ENCODE peak calls at places on chromosomes 4 and X, in five cellular contexts. One of them, this sample, is unnamed. For H3K27me3, the result is how much of the 10 kb centered on the place peaks cover.

GRCh38 chr4:93469560-93469959 is 359.0 kb upstream of the ATOH1 start:
- DNase-seq in endothelial cell of umbilical vein: no peak
- DNase-seq in tibial nerve: no peak
- DNase-seq in dorsolateral prefrontal cortex: no peak
- DNase-seq in A673: peak
- DNase-seq in this sample: no peak

GRCh38 chr4:80206111-80206510 is 8.8 kb downstream of the PRDM8 start:
- DNase-seq in A673: no peak
- DNase-seq in dorsolateral prefrontal cortex: no peak
- DNase-seq in tibial nerve: no peak
- DNase-seq in endothelial cell of umbilical vein: no peak
- DNase-seq in this sample: no peak

GRCh38 chr4:4327652-4328121 is 37.6 kb downstream of the ZBTB49 start:
- DNase-seq in endothelial cell of umbilical vein: peak
- DNase-seq in A673: no peak
- DNase-seq in dorsolateral prefrontal cortex: peak
- DNase-seq in tibial nerve: no peak
- DNase-seq in this sample: no peak

GRCh38 chr4:137707221-137707620 is 174.9 kb upstream of the PCDH18 start:
- DNase-seq in endothelial cell of umbilical vein: no peak
- DNase-seq in dorsolateral prefrontal cortex: no peak
- DNase-seq in tibial nerve: no peak
- DNase-seq in A673: no peak
- DNase-seq in this sample: no peak

GRCh38 chrX:108072746-108073145 is 18.6 kb downstream of the PSMD10 start:
- DNase-seq in tibial nerve: no peak
- DNase-seq in endothelial cell of umbilical vein: peak
- DNase-seq in dorsolateral prefrontal cortex: no peak
- DNase-seq in A673: no peak
- DNase-seq in this sample: no peak

GRCh38 chrX:97740886-97741285 is 857.2 kb downstream of the RPA4 start:
- DNase-seq in dorsolateral prefrontal cortex: no peak
- DNase-seq in endothelial cell of umbilical vein: no peak
- DNase-seq in tibial nerve: no peak
- DNase-seq in A673: no peak
- DNase-seq in this sample: no peak

GRCh38 chrX:151538190-151539122 is 25.0 kb upstream of the PASD1 start:
- DNase-seq in A673: no peak
- DNase-seq in endothelial cell of umbilical vein: no peak
- DNase-seq in dorsolateral prefrontal cortex: no peak
- DNase-seq in tibial nerve: no peak
- DNase-seq in this sample: no peak

GRCh38 chr4:183272384-183272783 is 47.7 kb downstream of the CLDN22 start:
- DNase-seq in tibial nerve: no peak
- DNase-seq in A673: no peak
- DNase-seq in endothelial cell of umbilical vein: no peak
- DNase-seq in dorsolateral prefrontal cortex: no peak
- DNase-seq in this sample: no peak

GRCh38 chr4:8209997-8210396 is 10.9 kb downstream of the SH3TC1 start:
- DNase-seq in A673: no peak
- DNase-seq in dorsolateral prefrontal cortex: no peak
- DNase-seq in endothelial cell of umbilical vein: no peak
- DNase-seq in tibial nerve: no peak
- DNase-seq in this sample: no peak

DNA sequence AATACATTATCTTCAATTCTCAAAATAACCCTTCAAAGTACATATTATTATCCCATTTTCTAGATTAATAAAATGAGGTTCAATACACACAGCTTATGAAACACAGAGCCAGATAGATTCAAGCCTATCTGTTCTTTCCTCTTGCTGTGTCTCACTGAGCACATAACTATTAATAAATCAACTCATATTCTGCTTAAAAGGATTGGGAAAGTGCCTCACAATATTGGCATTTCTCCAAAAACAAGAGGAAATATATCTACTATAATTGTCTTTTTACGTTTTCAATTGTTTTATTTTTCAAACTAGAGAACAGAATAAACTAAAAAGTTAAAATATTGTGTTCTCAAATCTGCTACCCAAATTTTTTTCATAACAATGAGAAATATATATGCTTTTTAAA is 15.8 kb downstream of the DCHS2 start:
- DNase-seq in dorsolateral prefrontal cortex: no peak
- DNase-seq in tibial nerve: no peak
- DNase-seq in endothelial cell of umbilical vein: no peak
- DNase-seq in A673: no peak
- DNase-seq in this sample: no peak
- H3K27me3 ChIP-seq in dorsolateral prefrontal cortex: under half
- H3K27me3 ChIP-seq in tibial nerve: under half
- H3K27me3 ChIP-seq in endothelial cell of umbilical vein: under half
- H3K27me3 ChIP-seq in A673: under half
- H3K27me3 ChIP-seq in this sample: under half

GRCh38 chrX:129557844-129558243 is 17.8 kb downstream of the OCRL start:
- DNase-seq in A673: no peak
- DNase-seq in endothelial cell of umbilical vein: peak
- DNase-seq in dorsolateral prefrontal cortex: no peak
- DNase-seq in tibial nerve: no peak
- DNase-seq in this sample: no peak
- H3K27ac ChIP-seq in A673: no peak
- H3K27ac ChIP-seq in endothelial cell of umbilical vein: no peak
- H3K27ac ChIP-seq in dorsolateral prefrontal cortex: no peak
- H3K27ac ChIP-seq in tibial nerve: no peak
- H3K27ac ChIP-seq in this sample: no peak

DNA sequence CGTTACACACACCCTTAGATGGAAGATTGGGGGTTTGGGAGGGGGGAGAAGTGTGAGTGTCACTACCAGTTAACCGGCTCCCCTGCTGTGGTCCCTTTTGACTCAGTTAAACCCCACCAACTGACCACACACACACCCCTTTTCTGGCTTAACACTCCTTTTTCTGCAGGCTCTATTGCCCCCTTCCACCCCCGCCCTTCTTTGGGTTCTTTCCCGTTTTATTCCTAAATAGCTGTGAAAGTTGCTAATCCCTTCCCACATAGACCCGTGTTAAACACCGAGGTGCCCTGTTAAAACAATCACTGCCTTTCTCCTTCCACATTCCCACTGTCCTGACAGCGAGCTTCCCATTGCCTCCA is 3.7 kb upstream of the NR3C2 start:
- DNase-seq in A673: peak
- DNase-seq in endothelial cell of umbilical vein: no peak
- DNase-seq in tibial nerve: no peak
- DNase-seq in dorsolateral prefrontal cortex: no peak
- DNase-seq in this sample: no peak
- H3K27me3 ChIP-seq in A673: under half
- H3K27me3 ChIP-seq in endothelial cell of umbilical vein: under half
- H3K27me3 ChIP-seq in tibial nerve: under half
- H3K27me3 ChIP-seq in dorsolateral prefrontal cortex: under half
- H3K27me3 ChIP-seq in this sample: under half

GRCh38 chr4:26400140-26400539 is 79.3 kb downstream of the RBPJ start:
- DNase-seq in endothelial cell of umbilical vein: no peak
- DNase-seq in dorsolateral prefrontal cortex: no peak
- DNase-seq in tibial nerve: no peak
- DNase-seq in A673: no peak
- DNase-seq in this sample: no peak
- H3K27ac ChIP-seq in endothelial cell of umbilical vein: no peak
- H3K27ac ChIP-seq in dorsolateral prefrontal cortex: no peak
- H3K27ac ChIP-seq in tibial nerve: no peak
- H3K27ac ChIP-seq in A673: no peak
- H3K27ac ChIP-seq in this sample: no peak